ENCODE peak calls at places on chromosomes 5 and 9, in nine cellular contexts. E is spleen, S is cardiac fibroblast, N is astrocyte, Y is Caco-2, X is lower leg skin, C is foreskin fibroblast, F is HFF-Myc, T is neural crest cell. D is an unnamed sample.

GRCh38 chr9:109411818-109412352 is 86.2 kb downstream of the PTPN3 start:
- DNase-seq in T (no peak), Y (no peak), X (peak), F (peak), N (peak), C (peak), E (no peak), S (peak), D (no peak)

GRCh38 chr9:113564804-113565237 is 101.3 kb downstream of the RGS3 start:
- DNase-seq in E (peak), F (no peak), S (peak), Y (no peak), X (peak), T (no peak), N (peak), C (peak), D (no peak)

GRCh38 chr5:82641362-82641988 is 363.3 kb upstream of the RPS23 start:
- DNase-seq in N (peak), C (peak), Y (no peak), X (peak), E (no peak), T (peak), F (peak), S (peak), D (no peak)

GRCh38 chr5:179355976-179356968 is 11.0 kb upstream of the ADAMTS2 start:
- DNase-seq in T (no peak), E (no peak), C (peak), F (no peak), Y (no peak), N (no peak), S (peak), X (no peak), D (no peak)

GRCh38 chr9:36914212-36914577 is 119.9 kb downstream of the PAX5 start:
- DNase-seq in F (no peak), Y (no peak), T (no peak), X (no peak), N (no peak), C (no peak), S (no peak), E (no peak), D (no peak)

GRCh38 chr5:78726556-78726955 is 78.0 kb upstream of the LHFPL2 start:
- DNase-seq in C (no peak), E (no peak), Y (no peak), N (peak), S (no peak), T (no peak), X (no peak), F (no peak), D (no peak)

GRCh38 chr9:112184211-112184610 is 9.1 kb upstream of the SUSD1 start:
- DNase-seq in X (no peak), N (no peak), C (no peak), T (no peak), Y (no peak), E (no peak), F (no peak), S (no peak), D (no peak)

GRCh38 chr9:33884856-33885701 is 68.1 kb downstream of the UBE2R2 start:
- DNase-seq in N (peak), E (no peak), S (peak), F (no peak), X (no peak), Y (no peak), C (no peak), T (no peak), D (no peak)

GRCh38 chr5:74313896-74314295 is 326.6 kb downstream of the ENC1 start:
- DNase-seq in S (no peak), Y (no peak), T (no peak), C (no peak), X (no peak), F (no peak), N (no peak), E (no peak), D (no peak)

DNA sequence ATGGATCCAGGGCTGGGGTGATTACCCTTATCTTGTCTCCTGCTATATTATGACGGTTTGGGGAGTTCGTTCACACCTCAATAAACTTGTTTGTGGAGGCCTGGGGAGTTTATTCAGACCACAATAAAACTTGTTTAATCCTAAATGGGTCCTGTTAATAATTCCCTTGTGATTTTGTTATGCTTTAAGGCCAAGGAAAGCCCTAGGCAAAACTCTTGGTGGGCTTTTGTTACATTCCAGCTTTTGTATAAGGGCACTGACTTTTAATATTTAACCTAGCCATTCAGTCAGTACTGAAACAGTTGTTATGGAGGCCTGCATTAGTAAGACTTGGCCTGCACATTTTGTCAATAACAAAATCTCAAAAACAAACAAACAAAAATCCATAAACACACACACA is 421.8 kb downstream of the AGTPBP1 start:
- DNase-seq in E (no peak), S (no peak), X (no peak), Y (no peak), N (no peak), F (no peak), T (no peak), C (no peak), D (no peak)
- TF ChIP-seq CTCF in E (no peak), S (no peak), X (no peak), Y (no peak), N (no peak), F (no peak), T (no peak), C (no peak), D (no peak)

DNA sequence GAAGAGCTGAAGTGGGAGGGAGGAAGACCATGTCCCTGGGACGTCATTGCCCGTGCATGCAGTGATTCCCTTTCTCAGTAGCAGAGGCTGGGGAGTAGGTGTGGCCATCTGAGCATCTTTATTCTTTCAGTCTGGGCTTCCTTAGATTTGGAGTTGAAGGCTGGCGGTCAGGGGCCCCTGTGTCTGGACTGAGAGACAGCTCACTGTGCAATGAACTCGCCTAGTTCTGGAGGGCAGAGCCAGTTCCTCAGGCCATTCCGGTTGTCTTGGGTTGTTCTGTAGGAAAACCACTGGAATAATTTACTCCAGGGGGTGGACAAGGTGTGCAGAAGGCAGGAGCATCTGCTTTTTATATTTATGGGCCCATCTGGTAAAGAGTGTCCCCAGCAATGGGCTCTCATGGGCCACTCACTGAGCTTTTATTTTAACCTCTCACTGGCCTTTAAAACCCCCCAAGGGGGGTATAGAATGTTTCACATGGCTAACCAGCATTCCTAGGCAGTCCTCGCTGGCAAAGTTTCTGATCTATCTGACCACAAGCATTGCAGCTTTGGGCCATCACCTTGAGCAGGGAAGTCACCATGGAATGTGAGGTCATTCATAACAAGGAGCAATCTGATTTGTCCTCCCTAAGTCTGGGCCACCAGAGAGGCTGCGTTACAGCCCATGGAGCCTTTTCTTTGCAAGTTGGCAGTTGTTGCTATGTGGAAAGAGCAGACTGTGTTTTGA is 9.2 kb downstream of the STC2 start:
- DNase-seq in Y (peak), E (peak), X (peak), F (no peak), T (no peak), S (no peak), N (peak), C (no peak), D (no peak)
- TF ChIP-seq CTCF in Y (no peak), E (no peak), X (no peak), F (no peak), T (no peak), S (no peak), N (no peak), C (no peak), D (no peak)

DNA sequence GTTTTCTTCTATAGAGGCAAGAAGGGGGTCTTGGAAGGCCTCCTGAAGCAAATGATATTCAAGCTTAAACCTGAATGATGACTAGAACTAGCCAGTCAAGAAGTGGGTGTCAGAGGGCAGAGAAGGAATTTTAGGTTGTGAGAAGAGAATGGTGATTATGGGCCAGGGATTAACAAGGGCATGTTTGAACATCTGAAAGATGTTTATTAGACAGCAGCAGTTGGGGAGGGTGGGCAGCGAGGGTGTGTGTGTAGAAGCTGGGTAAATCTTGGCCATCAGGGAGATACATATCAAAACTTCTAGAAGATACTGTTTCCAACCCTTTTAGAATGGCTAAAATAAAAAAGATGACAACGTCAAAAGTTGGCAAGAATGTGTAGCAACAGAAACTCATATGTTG is 54.5 kb downstream of the MAN2A1 start:
- DNase-seq in E (no peak), F (no peak), N (no peak), S (no peak), C (peak), Y (no peak), T (no peak), X (no peak), D (no peak)
- TF ChIP-seq CTCF in E (no peak), F (no peak), N (no peak), S (no peak), C (no peak), Y (no peak), T (no peak), X (no peak), D (no peak)

GRCh38 chr5:35778259-35778769 is 78.4 kb upstream of the IL7R start:
- DNase-seq in N (no peak), Y (no peak), C (no peak), E (no peak), T (no peak), S (no peak), F (no peak), X (no peak), D (no peak)

GRCh38 chr5:35777358-35778087 is 79.2 kb upstream of the IL7R start:
- DNase-seq in C (peak), S (peak), E (no peak), F (peak), T (peak), X (peak), N (peak), Y (peak), D (peak)

GRCh38 chr5:35780236-35780635 is 76.5 kb upstream of the IL7R start:
- DNase-seq in N (no peak), F (no peak), E (no peak), T (no peak), X (no peak), Y (no peak), S (no peak), C (no peak), D (no peak)

GRCh38 chr5:35773936-35774335 is 82.8 kb upstream of the IL7R start:
- DNase-seq in Y (no peak), N (peak), C (peak), S (peak), X (no peak), F (no peak), E (no peak), T (no peak), D (no peak)

GRCh38 chr5:35776757-35777156 is 79.9 kb upstream of the IL7R start:
- DNase-seq in N (no peak), C (no peak), X (no peak), F (no peak), T (no peak), S (no peak), Y (no peak), E (no peak), D (no peak)
- TF ChIP-seq CTCF in N (no peak), C (no peak), X (no peak), F (no peak), T (no peak), S (no peak), Y (no peak), E (no peak), D (no peak)

GRCh38 chr5:157265714-157266285 is at the start of gene CYFIP2:
- DNase-seq in X (peak), Y (no peak), T (peak), E (peak), N (no peak), S (no peak), C (peak), F (no peak), D (peak)

GRCh38 chr5:157269165-157269671 is 3.3 kb downstream of the CYFIP2 start:
- DNase-seq in F (no peak), N (no peak), T (no peak), S (no peak), Y (no peak), E (no peak), X (no peak), C (no peak), D (no peak)

GRCh38 chr5:157267766-157268480 is 2.0 kb downstream of the CYFIP2 start:
- DNase-seq in Y (no peak), N (no peak), T (no peak), X (no peak), E (no peak), S (no peak), F (no peak), C (no peak), D (no peak)

GRCh38 chr5:157266286-157267007 is 524 bp downstream of the CYFIP2 start:
- DNase-seq in F (no peak), X (no peak), T (no peak), N (no peak), S (no peak), C (no peak), Y (no peak), E (peak), D (peak)

DNA sequence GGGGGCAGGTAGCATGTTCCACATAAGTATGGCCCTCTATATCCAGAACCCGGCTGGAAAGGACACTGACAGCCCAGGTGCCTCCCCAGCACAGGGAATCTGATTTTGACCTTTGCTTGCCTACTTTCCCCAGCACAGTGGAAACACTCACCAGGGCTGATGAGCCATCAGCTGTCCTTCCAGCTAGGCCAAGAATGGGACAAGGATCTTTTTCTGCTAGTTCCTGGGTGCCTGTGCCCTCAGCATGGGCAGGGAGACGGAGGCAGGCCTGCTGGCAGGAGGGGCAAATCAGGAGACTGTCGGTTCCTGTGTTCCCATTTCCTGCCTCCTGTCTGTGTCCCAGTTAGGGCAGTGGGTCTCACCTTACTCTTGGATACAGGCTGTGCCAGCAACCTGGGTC is 1.1 kb downstream of the CYFIP2 start:
- DNase-seq in Y (no peak), N (no peak), C (no peak), F (no peak), E (no peak), S (no peak), T (no peak), X (no peak), D (no peak)
- TF ChIP-seq CTCF in Y (no peak), N (no peak), C (no peak), F (no peak), E (no peak), S (no peak), T (no peak), X (no peak), D (no peak)

GRCh38 chr9:128927731-128928411 is 7.1 kb downstream of the PHYHD1 start:
- DNase-seq in X (no peak), C (peak), Y (peak), N (peak), T (peak), S (peak), E (no peak), F (no peak), D (peak)
- TF ChIP-seq CTCF in X (no peak), C (peak), Y (peak), N (peak), T (peak), S (peak), E (peak), F (peak), D (peak)

GRCh38 chr9:127912296-127912695 is 4.5 kb downstream of the ST6GALNAC4 start:
- DNase-seq in N (no peak), Y (no peak), C (no peak), S (no peak), X (no peak), F (no peak), T (no peak), E (no peak), D (no peak)

GRCh38 chr9:127912882-127913281 is 4.0 kb downstream of the ST6GALNAC4 start:
- DNase-seq in F (no peak), X (no peak), E (no peak), C (no peak), N (no peak), Y (peak), T (no peak), S (no peak), D (no peak)

GRCh38 chr9:127908660-127908926 is 8.2 kb downstream of the ST6GALNAC4 start:
- DNase-seq in X (no peak), N (no peak), C (no peak), F (no peak), S (no peak), Y (no peak), T (no peak), E (no peak), D (no peak)

GRCh38 chr9:127909839-127910273 is 7.0 kb downstream of the ST6GALNAC4 start:
- DNase-seq in X (no peak), T (no peak), S (no peak), F (no peak), C (no peak), E (no peak), N (no peak), Y (no peak), D (no peak)

GRCh38 chr9:127910613-127911205 is 6.1 kb downstream of the ST6GALNAC4 start:
- DNase-seq in T (no peak), E (no peak), Y (no peak), S (no peak), F (no peak), N (no peak), X (no peak), C (peak), D (no peak)
- TF ChIP-seq CTCF in T (no peak), E (no peak), Y (no peak), S (no peak), F (peak), N (no peak), X (no peak), C (peak), D (no peak)

GRCh38 chr5:139955616-139956283 is 87.3 kb downstream of the NRG2 start:
- DNase-seq in C (no peak), T (no peak), X (no peak), F (no peak), E (no peak), N (no peak), S (no peak), Y (no peak), D (no peak)
- TF ChIP-seq CTCF in C (no peak), T (no peak), X (no peak), F (no peak), E (no peak), N (no peak), S (no peak), Y (no peak), D (no peak)